ENCODE peak calls at places on chromosomes 13 and 19, in six cellular contexts. One of them, this sample, is unnamed.

GRCh38 chr13:27171830-27172494 is 351 bp upstream of the USP12 start:
- DNase-seq in GM23338: peak; percentile 89
- DNase-seq in brain microvascular endothelial cell: peak; percentile 73
- DNase-seq in fibroblast of the aortic adventitia: peak; percentile 89
- DNase-seq in retina: peak; percentile 85
- DNase-seq in stimulated activated CD4-positive, alpha-beta T cell treated with anti-CD3 and anti-CD28 coated beads, Interleukin-12 subunit alpha, Interleukin-12 subunit beta, amount 100 ng/mL, for 4 hours: peak; percentile 85
- DNase-seq in this sample: peak; percentile 79

GRCh38 chr13:70189981-70190380 is 81.7 kb upstream of the KLHL1 start:
- DNase-seq in GM23338: no peak
- DNase-seq in brain microvascular endothelial cell: no peak
- DNase-seq in fibroblast of the aortic adventitia: no peak
- DNase-seq in retina: peak; percentile 9
- DNase-seq in stimulated activated CD4-positive, alpha-beta T cell treated with anti-CD3 and anti-CD28 coated beads, Interleukin-12 subunit alpha, Interleukin-12 subunit beta, amount 100 ng/mL, for 4 hours: no peak
- DNase-seq in this sample: no peak

GRCh38 chr13:45456196-45456972 is 8.4 kb upstream of the COG3 start:
- DNase-seq in GM23338: no peak
- DNase-seq in brain microvascular endothelial cell: peak; percentile 22
- DNase-seq in fibroblast of the aortic adventitia: peak; percentile 60
- DNase-seq in retina: no peak
- DNase-seq in stimulated activated CD4-positive, alpha-beta T cell treated with anti-CD3 and anti-CD28 coated beads, Interleukin-12 subunit alpha, Interleukin-12 subunit beta, amount 100 ng/mL, for 4 hours: no peak
- DNase-seq in this sample: no peak

GRCh38 chr13:39616087-39616694 is 13.2 kb upstream of the LHFPL6 start:
- DNase-seq in GM23338: peak; percentile 90
- DNase-seq in brain microvascular endothelial cell: peak; percentile 56
- DNase-seq in fibroblast of the aortic adventitia: peak; percentile 82
- DNase-seq in retina: peak; percentile 36
- DNase-seq in stimulated activated CD4-positive, alpha-beta T cell treated with anti-CD3 and anti-CD28 coated beads, Interleukin-12 subunit alpha, Interleukin-12 subunit beta, amount 100 ng/mL, for 4 hours: peak; percentile 14
- DNase-seq in this sample: peak; percentile 44

GRCh38 chr19:10430505-10431253 is 10.3 kb downstream of the PDE4A start:
- DNase-seq in GM23338: peak; percentile 41
- DNase-seq in brain microvascular endothelial cell: no peak
- DNase-seq in fibroblast of the aortic adventitia: peak; percentile 43
- DNase-seq in retina: no peak
- DNase-seq in stimulated activated CD4-positive, alpha-beta T cell treated with anti-CD3 and anti-CD28 coated beads, Interleukin-12 subunit alpha, Interleukin-12 subunit beta, amount 100 ng/mL, for 4 hours: no peak
- DNase-seq in this sample: peak; percentile 84

GRCh38 chr13:24146961-24147569 is 13.5 kb upstream of the SPATA13 start:
- DNase-seq in GM23338: no peak
- DNase-seq in brain microvascular endothelial cell: no peak
- DNase-seq in fibroblast of the aortic adventitia: no peak
- DNase-seq in retina: no peak
- DNase-seq in stimulated activated CD4-positive, alpha-beta T cell treated with anti-CD3 and anti-CD28 coated beads, Interleukin-12 subunit alpha, Interleukin-12 subunit beta, amount 100 ng/mL, for 4 hours: no peak
- DNase-seq in this sample: no peak

GRCh38 chr19:18659281-18660050 is 22.6 kb downstream of the KLHL26 start:
- DNase-seq in GM23338: no peak
- DNase-seq in brain microvascular endothelial cell: no peak
- DNase-seq in fibroblast of the aortic adventitia: peak; percentile 58
- DNase-seq in retina: no peak
- DNase-seq in stimulated activated CD4-positive, alpha-beta T cell treated with anti-CD3 and anti-CD28 coated beads, Interleukin-12 subunit alpha, Interleukin-12 subunit beta, amount 100 ng/mL, for 4 hours: no peak
- DNase-seq in this sample: no peak

GRCh38 chr19:10510301-10510802 is 6.9 kb downstream of the S1PR5 start:
- DNase-seq in GM23338: peak; percentile 86
- DNase-seq in brain microvascular endothelial cell: no peak
- DNase-seq in fibroblast of the aortic adventitia: no peak
- DNase-seq in retina: peak; percentile 70
- DNase-seq in stimulated activated CD4-positive, alpha-beta T cell treated with anti-CD3 and anti-CD28 coated beads, Interleukin-12 subunit alpha, Interleukin-12 subunit beta, amount 100 ng/mL, for 4 hours: peak; percentile 52
- DNase-seq in this sample: peak; percentile 74

GRCh38 chr19:16497042-16497441 is 848 bp downstream of the C19orf44 start:
- DNase-seq in GM23338: no peak
- DNase-seq in brain microvascular endothelial cell: no peak
- DNase-seq in fibroblast of the aortic adventitia: peak; percentile 9
- DNase-seq in retina: no peak
- DNase-seq in stimulated activated CD4-positive, alpha-beta T cell treated with anti-CD3 and anti-CD28 coated beads, Interleukin-12 subunit alpha, Interleukin-12 subunit beta, amount 100 ng/mL, for 4 hours: no peak
- DNase-seq in this sample: no peak

GRCh38 chr19:10566658-10567410 is 1.0 kb upstream of the KRI1 start:
- DNase-seq in GM23338: no peak
- DNase-seq in brain microvascular endothelial cell: no peak
- DNase-seq in fibroblast of the aortic adventitia: no peak
- DNase-seq in retina: no peak
- DNase-seq in stimulated activated CD4-positive, alpha-beta T cell treated with anti-CD3 and anti-CD28 coated beads, Interleukin-12 subunit alpha, Interleukin-12 subunit beta, amount 100 ng/mL, for 4 hours: no peak
- DNase-seq in this sample: no peak

GRCh38 chr13:74683411-74683810 is 549.2 kb upstream of the KLF12 start:
- DNase-seq in GM23338: peak; percentile 17
- DNase-seq in brain microvascular endothelial cell: no peak
- DNase-seq in fibroblast of the aortic adventitia: peak; percentile 7
- DNase-seq in retina: no peak
- DNase-seq in stimulated activated CD4-positive, alpha-beta T cell treated with anti-CD3 and anti-CD28 coated beads, Interleukin-12 subunit alpha, Interleukin-12 subunit beta, amount 100 ng/mL, for 4 hours: no peak
- DNase-seq in this sample: no peak

GRCh38 chr19:17109962-17110598 is 34.5 kb downstream of the MYO9B start:
- DNase-seq in GM23338: no peak
- DNase-seq in brain microvascular endothelial cell: no peak
- DNase-seq in fibroblast of the aortic adventitia: no peak
- DNase-seq in retina: no peak
- DNase-seq in stimulated activated CD4-positive, alpha-beta T cell treated with anti-CD3 and anti-CD28 coated beads, Interleukin-12 subunit alpha, Interleukin-12 subunit beta, amount 100 ng/mL, for 4 hours: no peak
- DNase-seq in this sample: no peak

GRCh38 chr13:109844396-109844795 is 58.0 kb upstream of the IRS2 start:
- DNase-seq in GM23338: peak; percentile 10
- DNase-seq in brain microvascular endothelial cell: no peak
- DNase-seq in fibroblast of the aortic adventitia: peak; percentile 28
- DNase-seq in retina: no peak
- DNase-seq in stimulated activated CD4-positive, alpha-beta T cell treated with anti-CD3 and anti-CD28 coated beads, Interleukin-12 subunit alpha, Interleukin-12 subunit beta, amount 100 ng/mL, for 4 hours: no peak
- DNase-seq in this sample: no peak

GRCh38 chr13:33467556-33467955 is 182.0 kb upstream of the STARD13 start:
- DNase-seq in GM23338: no peak
- DNase-seq in brain microvascular endothelial cell: no peak
- DNase-seq in fibroblast of the aortic adventitia: no peak
- DNase-seq in retina: no peak
- DNase-seq in stimulated activated CD4-positive, alpha-beta T cell treated with anti-CD3 and anti-CD28 coated beads, Interleukin-12 subunit alpha, Interleukin-12 subunit beta, amount 100 ng/mL, for 4 hours: no peak
- DNase-seq in this sample: no peak

GRCh38 chr19:6235031-6235951 is 44.5 kb downstream of the MLLT1 start:
- DNase-seq in GM23338: no peak
- DNase-seq in brain microvascular endothelial cell: no peak
- DNase-seq in fibroblast of the aortic adventitia: no peak
- DNase-seq in retina: no peak
- DNase-seq in stimulated activated CD4-positive, alpha-beta T cell treated with anti-CD3 and anti-CD28 coated beads, Interleukin-12 subunit alpha, Interleukin-12 subunit beta, amount 100 ng/mL, for 4 hours: no peak
- DNase-seq in this sample: no peak

GRCh38 chr19:46950526-46951235 is 69.0 kb upstream of the NPAS1 start:
- DNase-seq in GM23338: no peak
- DNase-seq in brain microvascular endothelial cell: no peak
- DNase-seq in fibroblast of the aortic adventitia: no peak
- DNase-seq in retina: peak; percentile 38
- DNase-seq in stimulated activated CD4-positive, alpha-beta T cell treated with anti-CD3 and anti-CD28 coated beads, Interleukin-12 subunit alpha, Interleukin-12 subunit beta, amount 100 ng/mL, for 4 hours: no peak
- DNase-seq in this sample: no peak

GRCh38 chr13:36357231-36357630 is 11.0 kb upstream of the SPART start:
- DNase-seq in GM23338: no peak
- DNase-seq in brain microvascular endothelial cell: no peak
- DNase-seq in fibroblast of the aortic adventitia: no peak
- DNase-seq in retina: no peak
- DNase-seq in stimulated activated CD4-positive, alpha-beta T cell treated with anti-CD3 and anti-CD28 coated beads, Interleukin-12 subunit alpha, Interleukin-12 subunit beta, amount 100 ng/mL, for 4 hours: no peak
- DNase-seq in this sample: no peak

GRCh38 chr13:46962286-46962941 is 65.6 kb upstream of the HTR2A start:
- DNase-seq in GM23338: peak; percentile 62
- DNase-seq in brain microvascular endothelial cell: peak; percentile 12
- DNase-seq in fibroblast of the aortic adventitia: peak; percentile 35
- DNase-seq in retina: no peak
- DNase-seq in stimulated activated CD4-positive, alpha-beta T cell treated with anti-CD3 and anti-CD28 coated beads, Interleukin-12 subunit alpha, Interleukin-12 subunit beta, amount 100 ng/mL, for 4 hours: no peak
- DNase-seq in this sample: no peak

GRCh38 chr19:48969276-48970138 is 4.4 kb downstream of the FTL start:
- DNase-seq in GM23338: peak; percentile 77
- DNase-seq in brain microvascular endothelial cell: no peak
- DNase-seq in fibroblast of the aortic adventitia: peak; percentile 51
- DNase-seq in retina: no peak
- DNase-seq in stimulated activated CD4-positive, alpha-beta T cell treated with anti-CD3 and anti-CD28 coated beads, Interleukin-12 subunit alpha, Interleukin-12 subunit beta, amount 100 ng/mL, for 4 hours: no peak
- DNase-seq in this sample: no peak

GRCh38 chr13:97223711-97224461 is 1.8 kb downstream of the MBNL2 start:
- DNase-seq in GM23338: peak; percentile 67
- DNase-seq in brain microvascular endothelial cell: peak; percentile 91
- DNase-seq in fibroblast of the aortic adventitia: peak; percentile 97
- DNase-seq in retina: peak; percentile 73
- DNase-seq in stimulated activated CD4-positive, alpha-beta T cell treated with anti-CD3 and anti-CD28 coated beads, Interleukin-12 subunit alpha, Interleukin-12 subunit beta, amount 100 ng/mL, for 4 hours: no peak
- DNase-seq in this sample: no peak

GRCh38 chr19:13079542-13079986 is 23.1 kb downstream of the LYL1 start:
- DNase-seq in GM23338: no peak
- DNase-seq in brain microvascular endothelial cell: no peak
- DNase-seq in fibroblast of the aortic adventitia: peak; percentile 84
- DNase-seq in retina: no peak
- DNase-seq in stimulated activated CD4-positive, alpha-beta T cell treated with anti-CD3 and anti-CD28 coated beads, Interleukin-12 subunit alpha, Interleukin-12 subunit beta, amount 100 ng/mL, for 4 hours: no peak
- DNase-seq in this sample: no peak

This sample was measured in HuH-7.5.